ENCODE peak calls at places on chromosome 22, in nine cellular contexts. M is effector memory CD8-positive, alpha-beta T cell; L is CD4-positive, CD25-positive, alpha-beta regulatory T cell; Z is fibroblast of the aortic adventitia; H is sciatic nerve; P is activated T-cell treated with anti-CD3 and anti-CD28 coated beads for 4 hours; A is HTR-8/SVneo; Y is CD8-positive, alpha-beta memory T cell; K is NCI-H1092. U is an unnamed sample.

GRCh38 chr22:24760708-24761306 is 13.7 kb downstream of the PIWIL3 start:
- DNase-seq in M (no peak), L (no peak), Z (no peak), H (no peak), P (no peak), A (no peak), Y (no peak), K (no peak), U (no peak)

GRCh38 chr22:47112566-47112965 is 350.1 kb downstream of the TBC1D22A start:
- DNase-seq in M (no peak), L (no peak), Z (no peak), H (no peak), P (no peak), A (no peak), Y (no peak), K (no peak), U (no peak)

GRCh38 chr22:25141994-25142620 is 57.6 kb upstream of the CRYBB3 start:
- DNase-seq in M (no peak), L (no peak), Z (no peak), H (no peak), P (no peak), A (no peak), Y (no peak), K (peak; percentile 22), U (no peak)

GRCh38 chr22:19834599-19834998 is 20.1 kb downstream of the GNB1L start:
- DNase-seq in M (no peak), L (no peak), Z (no peak), H (no peak), P (no peak), A (no peak), Y (no peak), K (no peak), U (no peak)

GRCh38 chr22:20429254-20430100 is 8.1 kb downstream of the SCARF2 start:
- DNase-seq in M (peak; percentile 76), L (peak; percentile 87), Z (no peak), H (peak; percentile 80), P (peak; percentile 71), A (no peak), Y (peak; percentile 82), K (no peak), U (no peak)

GRCh38 chr22:42275970-42276369 is 5.5 kb upstream of the TCF20 start:
- DNase-seq in M (no peak), L (no peak), Z (no peak), H (no peak), P (no peak), A (no peak), Y (no peak), K (no peak), U (no peak)

GRCh38 chr22:24830205-24830979 is 24.4 kb downstream of the SGSM1 start:
- DNase-seq in M (no peak), L (no peak), Z (no peak), H (no peak), P (no peak), A (no peak), Y (no peak), K (no peak), U (no peak)

GRCh38 chr22:37095113-37095512 is 14.4 kb downstream of the TMPRSS6 start:
- DNase-seq in M (no peak), L (peak; percentile 45), Z (no peak), H (no peak), P (peak; percentile 66), A (no peak), Y (no peak), K (no peak), U (no peak)

GRCh38 chr22:20990184-20991180 is 8.4 kb downstream of the LZTR1 start:
- DNase-seq in M (no peak), L (no peak), Z (no peak), H (no peak), P (no peak), A (no peak), Y (no peak), K (no peak), U (no peak)

GRCh38 chr22:25177895-25178294 is 21.8 kb upstream of the CRYBB3 start:
- DNase-seq in M (no peak), L (no peak), Z (no peak), H (no peak), P (no peak), A (no peak), Y (no peak), K (no peak), U (no peak)

GRCh38 chr22:37263966-37264887 is 18.1 kb upstream of the CYTH4 start:
- DNase-seq in M (no peak), L (no peak), Z (no peak), H (no peak), P (no peak), A (no peak), Y (no peak), K (no peak), U (no peak)

GRCh38 chr22:49009359-49010063 is 818.2 kb downstream of the BRD1 start:
- DNase-seq in M (no peak), L (no peak), Z (no peak), H (peak; percentile 43), P (no peak), A (no peak), Y (no peak), K (no peak), U (no peak)

GRCh38 chr22:36913431-36914382 is at the start of gene CSF2RB:
- DNase-seq in M (no peak), L (peak; percentile 57), Z (no peak), H (no peak), P (no peak), A (no peak), Y (no peak), K (no peak), U (no peak)

GRCh38 chr22:21064917-21065864 is 19.4 kb downstream of the LRRC74B start:
- DNase-seq in M (no peak), L (no peak), Z (no peak), H (no peak), P (no peak), A (no peak), Y (no peak), K (no peak), U (no peak)

GRCh38 chr22:37079668-37080171 is 28.2 kb downstream of the KCTD17 start:
- DNase-seq in M (peak; percentile 84), L (peak; percentile 97), Z (peak; percentile 27), H (no peak), P (peak; percentile 71), A (no peak), Y (peak; percentile 76), K (no peak), U (no peak)

GRCh38 chr22:41844513-41844912 is 11.6 kb downstream of the SREBF2 start:
- DNase-seq in M (no peak), L (no peak), Z (no peak), H (no peak), P (no peak), A (no peak), Y (no peak), K (no peak), U (no peak)

GRCh38 chr22:36220457-36220921 is 18.8 kb downstream of the APOL2 start:
- DNase-seq in M (no peak), L (no peak), Z (peak; percentile 36), H (no peak), P (no peak), A (no peak), Y (no peak), K (no peak), U (no peak)

GRCh38 chr22:49380828-49381114 is 446.9 kb downstream of the BRD1 start:
- DNase-seq in M (no peak), L (no peak), Z (no peak), H (no peak), P (no peak), A (no peak), Y (no peak), K (no peak), U (no peak)

GRCh38 chr22:46180370-46181137 is 30.2 kb downstream of the PPARA start:
- DNase-seq in M (no peak), L (no peak), Z (no peak), H (no peak), P (no peak), A (no peak), Y (no peak), K (no peak), U (no peak)

GRCh38 chr22:39300198-39300830 is 19.1 kb downstream of the RPL3 start:
- DNase-seq in M (no peak), L (no peak), Z (no peak), H (no peak), P (no peak), A (no peak), Y (no peak), K (no peak), U (no peak)

GRCh38 chr22:38569972-38570840 is at the start of gene DMC1:
- DNase-seq in M (peak; percentile 83), L (peak; percentile 97), Z (peak; percentile 78), H (peak; percentile 98), P (peak; percentile 97), A (peak; percentile 85), Y (peak; percentile 95), K (peak; percentile 94), U (peak; percentile 96)

GRCh38 chr22:42296381-42296853 is 26.0 kb upstream of the TCF20 start:
- DNase-seq in M (no peak), L (no peak), Z (no peak), H (peak; percentile 69), P (no peak), A (no peak), Y (no peak), K (peak; percentile 95), U (no peak)

GRCh38 chr22:33111491-33111890 is 53.3 kb upstream of the SYN3 start:
- DNase-seq in M (no peak), L (no peak), Z (no peak), H (no peak), P (no peak), A (no peak), Y (no peak), K (no peak), U (no peak)

GRCh38 chr22:30869996-30870395 is 98.6 kb downstream of the MORC2 start:
- DNase-seq in M (no peak), L (no peak), Z (no peak), H (no peak), P (no peak), A (no peak), Y (no peak), K (no peak), U (no peak)